ENCODE peak calls at places on chromosomes 2 and 18, in five cellular contexts. S, R, W, I and N are unnamed samples.

GRCh38 chr2:183532514-183532913 is 408.3 kb downstream of the NUP35 start:
- DNase-seq in W (no peak), S (no peak), R (no peak), I (no peak), N (no peak)

GRCh38 chr2:54581326-54582039 is 125.4 kb downstream of the SPTBN1 start:
- DNase-seq in W (no peak), S (no peak), I (no peak), R (no peak), N (no peak)

GRCh38 chr2:98078699-98079098 is 8.3 kb upstream of the VWA3B start:
- DNase-seq in R (no peak), W (no peak), I (no peak), S (no peak), N (no peak)

GRCh38 chr2:235936493-235936892 is 231.7 kb downstream of the GBX2 start:
- DNase-seq in R (no peak), S (no peak), W (no peak), I (no peak), N (no peak)

GRCh38 chr2:27194538-27195354 is 17.1 kb upstream of the ATRAID start:
- DNase-seq in R (no peak), S (no peak), W (no peak), I (no peak), N (no peak)

GRCh38 chr18:78448106-78448505 is 531.5 kb upstream of the SALL3 start:
- DNase-seq in I (no peak), S (no peak), W (no peak), R (no peak), N (no peak)

GRCh38 chr2:157192445-157193423 is 64.8 kb upstream of the GALNT5 start:
- DNase-seq in W (no peak), R (no peak), I (no peak), S (no peak), N (no peak)

GRCh38 chr2:45289018-45289417 is 279.8 kb upstream of the SIX2 start:
- DNase-seq in I (no peak), R (no peak), W (no peak), S (no peak), N (no peak)

GRCh38 chr18:36633961-36634412 is 194.8 kb downstream of the TPGS2 start:
- DNase-seq in S (no peak), I (no peak), W (no peak), R (no peak), N (no peak)

GRCh38 chr2:122670932-122671331 is 915.5 kb downstream of the TSN start:
- DNase-seq in W (no peak), R (no peak), I (no peak), S (no peak), N (no peak)

GRCh38 chr18:74574916-74575315 is 22.8 kb upstream of the ZNF407 start:
- DNase-seq in I (no peak), R (no peak), S (no peak), W (no peak), N (no peak)

GRCh38 chr2:75067506-75067905 is 109.1 kb downstream of the POLE4 start:
- DNase-seq in R (no peak), I (no peak), S (no peak), W (no peak), N (no peak)

GRCh38 chr2:190979906-190980629 is 33.9 kb downstream of the STAT1 start:
- DNase-seq in S (peak; percentile 78), I (peak; percentile 88), W (peak; percentile 79), R (no peak), N (no peak)

GRCh38 chr2:175181877-175182308 is 383 bp upstream of the ATP5MC3 start:
- DNase-seq in I (no peak), S (no peak), R (no peak), W (no peak), N (no peak)

GRCh38 chr2:42747422-42747821 is 16.5 kb downstream of the OXER1 start:
- DNase-seq in I (no peak), S (no peak), W (peak; percentile 41), R (no peak), N (no peak)

GRCh38 chr2:64165696-64166095 is 21.5 kb upstream of the PELI1 start:
- DNase-seq in W (no peak), I (no peak), S (no peak), R (no peak), N (no peak)

DNA sequence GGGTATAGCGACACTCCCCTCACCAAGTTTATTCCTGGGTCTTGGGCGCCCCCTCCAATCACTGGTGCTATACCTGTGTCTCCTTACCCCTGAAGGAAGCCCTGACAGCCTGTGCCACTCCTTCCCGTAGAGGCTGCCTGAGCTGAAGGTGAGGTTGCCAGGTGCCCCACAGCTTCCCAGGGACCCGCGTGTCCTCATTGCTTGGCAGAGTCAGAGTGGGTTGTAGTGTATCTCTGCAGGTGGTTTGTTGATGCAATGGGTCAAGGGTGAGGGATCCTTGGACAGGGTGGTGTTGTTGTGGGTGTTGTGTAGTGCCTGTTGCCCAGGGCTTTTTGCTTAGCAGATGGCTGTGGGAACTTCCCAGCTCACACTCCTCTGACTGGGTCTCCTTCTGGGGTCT is 438.7 kb upstream of the FSIP2 start:
- DNase-seq in S (no peak), W (no peak), R (no peak), I (no peak), N (no peak)
- H3K4me1 ChIP-seq in S (no peaks in the 10 kb centered on the region), W (no peaks in the 10 kb centered on the region), R (no peaks in the 10 kb centered on the region), I (no peaks in the 10 kb centered on the region), N (no peaks in the 10 kb centered on the region)

GRCh38 chr2:110105608-110106467 is 9.8 kb downstream of the MALL start:
- DNase-seq in W (no peak), I (peak; percentile 69), R (no peak), S (no peak), N (no peak)

GRCh38 chr2:110103060-110103961 is 12.3 kb downstream of the MALL start:
- DNase-seq in R (no peak), I (peak; percentile 37), S (no peak), W (no peak), N (no peak)

GRCh38 chr2:110106642-110107041 is 9.0 kb downstream of the MALL start:
- DNase-seq in S (no peak), R (no peak), I (no peak), W (no peak), N (no peak)

GRCh38 chr2:110104025-110104771 is 11.4 kb downstream of the MALL start:
- DNase-seq in R (no peak), I (no peak), S (no peak), W (no peak), N (no peak)

GRCh38 chr2:110105183-110105582 is 10.4 kb downstream of the MALL start:
- DNase-seq in R (no peak), W (no peak), I (no peak), S (no peak), N (no peak)
- H3K4me1 ChIP-seq in R (no peaks in the 10 kb centered on the region), W (no peaks in the 10 kb centered on the region), I (peaks cover 36% of the 10 kb centered on the region), S (peaks cover 24% of the 10 kb centered on the region), N (peaks cover 13% of the 10 kb centered on the region)

DNA sequence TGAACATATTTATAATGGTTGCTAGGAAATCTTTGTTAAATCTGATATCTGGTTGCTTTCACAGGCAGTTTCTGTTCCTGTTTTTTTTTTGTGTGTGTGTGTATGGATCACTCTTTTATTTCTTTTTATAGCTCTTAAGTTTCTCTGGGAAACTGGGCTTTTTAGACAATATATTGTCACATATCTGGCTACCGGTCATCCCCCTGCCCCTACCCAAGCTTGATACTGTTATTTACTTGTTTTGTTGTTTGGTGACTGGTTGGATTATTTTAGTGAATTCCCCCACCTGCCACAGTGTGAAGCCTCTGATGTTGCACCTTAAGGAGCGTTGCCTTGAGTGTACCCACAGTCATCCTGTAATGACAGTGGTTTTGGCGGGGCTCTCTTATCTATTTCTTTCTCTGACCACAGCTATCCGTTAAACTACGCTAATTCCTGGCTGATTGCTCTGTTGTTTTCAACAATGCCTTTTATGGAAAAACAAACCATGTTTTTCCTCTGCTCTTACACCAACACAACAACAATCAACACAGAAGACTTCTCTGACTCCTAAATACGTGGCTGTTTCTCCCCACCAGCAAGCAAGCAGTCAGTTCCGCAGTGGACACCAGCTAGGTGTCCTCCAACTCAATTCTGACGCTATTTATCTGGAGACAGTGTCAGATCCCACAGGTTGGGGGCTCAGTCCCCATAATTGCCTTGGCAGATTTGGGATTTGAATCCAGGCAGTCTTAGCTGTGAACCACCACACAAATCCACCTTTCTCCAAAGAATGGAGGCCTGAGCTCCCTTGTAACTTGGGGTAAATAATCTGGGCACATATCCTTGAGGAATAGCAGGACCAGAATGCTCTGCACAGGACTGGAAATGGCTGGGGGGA is 10.9 kb downstream of the GNLY start:
- DNase-seq in S (no peak), R (no peak), W (no peak), I (no peak), N (no peak)
- H3K4me1 ChIP-seq in S (peaks cover 20% of the 10 kb centered on the region), R (peaks cover 25% of the 10 kb centered on the region), W (peaks cover under 1% of the 10 kb centered on the region), I (no peaks in the 10 kb centered on the region), N (peaks cover 57% of the 10 kb centered on the region)

GRCh38 chr2:158994920-158995676 is 26.7 kb downstream of the TANC1 start:
- DNase-seq in I (peak; percentile 67), S (no peak), R (no peak), W (peak; percentile 95), N (no peak)
- H3K4me1 ChIP-seq in I (peaks cover 50% of the 10 kb centered on the region), S (peaks cover 50% of the 10 kb centered on the region), R (no peaks in the 10 kb centered on the region), W (peaks cover 62% of the 10 kb centered on the region), N (no peaks in the 10 kb centered on the region)

DNA sequence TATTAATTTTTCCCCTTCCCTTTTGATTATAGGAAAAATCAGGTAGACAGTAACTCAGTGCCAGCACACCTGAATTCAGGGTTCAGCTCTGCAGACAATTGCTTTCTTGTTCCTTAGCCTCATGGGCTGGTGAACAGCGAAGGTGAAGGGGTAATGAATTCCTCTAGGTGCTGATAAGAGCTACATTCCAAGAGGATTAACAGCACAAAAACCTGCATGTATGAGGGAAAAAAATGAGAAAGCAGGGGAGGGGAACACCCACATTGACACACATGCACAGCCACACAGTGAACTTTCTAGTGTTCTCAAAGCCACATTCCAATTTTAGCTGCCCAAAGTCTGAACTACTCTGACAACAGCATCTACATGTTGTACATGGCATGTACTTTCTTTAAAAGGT is 46.1 kb downstream of the SPATS2L start:
- DNase-seq in W (peak; percentile 42), S (no peak), R (no peak), I (peak; percentile 57), N (no peak)
- H3K4me1 ChIP-seq in W (peaks cover 16% of the 10 kb centered on the region), S (peaks cover 4% of the 10 kb centered on the region), R (no peaks in the 10 kb centered on the region), I (peaks cover 58% of the 10 kb centered on the region), N (peaks cover 36% of the 10 kb centered on the region)